ENCODE peak calls at places on chromosomes 12 and 14, in eight cellular contexts. U is lower lobe of right lung, V is pancreas, X is HepG2, P is adrenal gland, G is RWPE1, O is brain microvascular endothelial cell, E is colonic mucosa. F is an unnamed sample.
A peak's percentile ranks its signal among the peaks of the same experiment; 100 is the strongest.

GRCh38 chr12:55009171-55009570 is 10.6 kb upstream of the NEUROD4 start:
- DNase-seq in U (no peak), V (no peak), X (no peak), P (no peak), G (no peak), O (no peak), E (no peak), F (no peak)

GRCh38 chr12:104411826-104412626 is 44.7 kb upstream of the CHST11 start:
- DNase-seq in U (no peak), V (no peak), X (no peak), P (no peak), G (peak; percentile 17), O (peak; percentile 35), E (no peak), F (no peak)

GRCh38 chr12:102833687-102834435 is 83.2 kb downstream of the PAH start:
- DNase-seq in U (no peak), V (no peak), X (no peak), P (no peak), G (peak; percentile 8), O (peak; percentile 14), E (no peak), F (no peak)

GRCh38 chr12:71938728-71939385 is at the start of gene TPH2:
- DNase-seq in U (peak; percentile 56), V (peak; percentile 77), X (peak; percentile 59), P (peak; percentile 67), G (peak; percentile 37), O (peak; percentile 69), E (peak; percentile 18), F (peak; percentile 65)

GRCh38 chr14:19800282-19801117 is 3.1 kb upstream of the OR4N2 start:
- DNase-seq in U (no peak), V (peak; percentile 69), X (no peak), P (no peak), G (no peak), O (no peak), E (no peak), F (peak; percentile 64)

GRCh38 chr14:34749408-34749807 is 35.0 kb upstream of the CFL2 start:
- DNase-seq in U (no peak), V (no peak), X (no peak), P (no peak), G (no peak), O (no peak), E (no peak), F (no peak)

GRCh38 chr12:14776236-14776959 is 26.9 kb downstream of the WBP11 start:
- DNase-seq in U (no peak), V (no peak), X (no peak), P (no peak), G (no peak), O (no peak), E (no peak), F (no peak)

GRCh38 chr14:69299286-69300035 is 39.5 kb downstream of the GALNT16 start:
- DNase-seq in U (no peak), V (no peak), X (no peak), P (peak; percentile 17), G (no peak), O (no peak), E (no peak), F (peak; percentile 46)

GRCh38 chr12:109771746-109772621 is 58.4 kb downstream of the FAM222A start:
- DNase-seq in U (peak; percentile 24), V (no peak), X (no peak), P (peak; percentile 27), G (no peak), O (no peak), E (no peak), F (peak; percentile 53)

GRCh38 chr12:124916370-124917134 is 2.1 kb upstream of the UBC start:
- DNase-seq in U (no peak), V (no peak), X (peak; percentile 96), P (peak; percentile 84), G (no peak), O (peak; percentile 93), E (peak; percentile 86), F (no peak)

GRCh38 chr14:92441751-92442477 is 71.7 kb upstream of the RIN3 start:
- DNase-seq in U (no peak), V (no peak), X (no peak), P (no peak), G (no peak), O (no peak), E (no peak), F (no peak)

GRCh38 chr12:131117438-131118245 is 163.9 kb downstream of the ADGRD1 start:
- DNase-seq in U (no peak), V (no peak), X (no peak), P (no peak), G (no peak), O (no peak), E (no peak), F (peak; percentile 36)

GRCh38 chr14:72247896-72248295 is 315.7 kb downstream of the RGS6 start:
- DNase-seq in U (no peak), V (no peak), X (no peak), P (no peak), G (no peak), O (no peak), E (no peak), F (no peak)

GRCh38 chr14:73049428-73049827 is 8.9 kb upstream of the RBM25 start:
- DNase-seq in U (no peak), V (no peak), X (peak; percentile 52), P (no peak), G (no peak), O (no peak), E (no peak), F (no peak)

GRCh38 chr12:1579626-1580025 is 14.8 kb downstream of the FBXL14 start:
- DNase-seq in U (no peak), V (no peak), X (no peak), P (no peak), G (no peak), O (no peak), E (no peak), F (no peak)

GRCh38 chr12:126157575-126157966 is 1092.3 kb downstream of the AACS start:
- DNase-seq in U (no peak), V (no peak), X (no peak), P (no peak), G (no peak), O (no peak), E (no peak), F (no peak)

GRCh38 chr14:33949051-33950037 is 1.5 kb downstream of the EGLN3 start:
- DNase-seq in U (no peak), V (no peak), X (no peak), P (no peak), G (no peak), O (no peak), E (no peak), F (no peak)

GRCh38 chr12:124469193-124469888 is 98.1 kb downstream of the NCOR2 start:
- DNase-seq in U (no peak), V (peak; percentile 19), X (no peak), P (no peak), G (no peak), O (no peak), E (no peak), F (no peak)

GRCh38 chr12:55982319-55982936 is 8.6 kb downstream of the RAB5B start:
- DNase-seq in U (no peak), V (no peak), X (no peak), P (no peak), G (no peak), O (no peak), E (no peak), F (no peak)

GRCh38 chr14:99812096-99812750 is 19.0 kb downstream of the EML1 start:
- DNase-seq in U (no peak), V (no peak), X (no peak), P (no peak), G (no peak), O (no peak), E (no peak), F (no peak)

DNA sequence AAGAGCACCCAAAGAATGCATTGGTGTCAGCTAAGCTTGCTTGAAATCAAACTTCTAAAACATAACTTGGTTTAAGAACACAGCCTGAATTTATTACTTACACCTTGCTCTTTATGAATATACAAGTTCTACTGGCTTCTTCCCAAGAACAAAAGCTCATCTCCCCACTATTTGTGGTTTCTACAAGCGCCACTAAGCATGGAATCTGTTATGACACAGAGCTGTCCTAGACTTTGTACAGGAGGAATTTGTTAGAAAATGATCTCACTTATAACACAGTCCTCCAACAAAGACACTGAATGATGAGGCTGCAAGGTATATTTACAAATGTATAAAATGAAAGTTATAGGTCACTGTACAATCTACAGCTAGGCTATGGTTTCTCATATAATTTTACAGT is 452.1 kb downstream of the BCAT1 start:
- DNase-seq in U (no peak), V (no peak), X (no peak), P (no peak), G (no peak), O (peak; percentile 68), E (no peak), F (no peak)
- H3K27ac ChIP-seq in U (no peak overlapping the region), V (no peak overlapping the region), X (no peak overlapping the region), P (no peak overlapping the region), G (no peak overlapping the region), O (no peak overlapping the region), E (no peak overlapping the region), F (no peak overlapping the region)

DNA sequence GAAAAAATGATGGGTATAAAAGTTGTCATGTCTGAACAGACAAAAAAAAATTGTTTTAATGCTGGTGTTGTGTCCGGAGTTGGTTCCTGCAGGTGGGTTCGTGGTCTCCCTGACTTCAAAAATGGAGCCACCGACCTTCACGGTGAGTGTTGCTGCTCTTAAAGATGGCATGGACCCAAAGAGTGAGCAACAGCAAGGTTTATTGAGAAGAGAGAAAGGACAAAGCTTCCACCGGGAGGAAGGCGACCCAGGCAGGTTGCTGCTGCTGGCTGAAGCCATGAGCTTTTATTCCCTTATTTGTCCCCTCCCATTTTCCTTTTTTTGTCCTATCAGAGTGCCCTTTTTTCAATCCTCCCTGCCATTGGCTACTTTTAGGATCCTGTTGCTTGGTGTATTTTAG is at the start of gene TAS2R31:
- DNase-seq in U (no peak), V (no peak), X (no peak), P (no peak), G (no peak), O (no peak), E (no peak), F (no peak)
- TF ChIP-seq CTCF in U (no peak), V (no peak), X (no peak), P (no peak), G (no peak), O (no peak), E (no peak), F (no peak)

DNA sequence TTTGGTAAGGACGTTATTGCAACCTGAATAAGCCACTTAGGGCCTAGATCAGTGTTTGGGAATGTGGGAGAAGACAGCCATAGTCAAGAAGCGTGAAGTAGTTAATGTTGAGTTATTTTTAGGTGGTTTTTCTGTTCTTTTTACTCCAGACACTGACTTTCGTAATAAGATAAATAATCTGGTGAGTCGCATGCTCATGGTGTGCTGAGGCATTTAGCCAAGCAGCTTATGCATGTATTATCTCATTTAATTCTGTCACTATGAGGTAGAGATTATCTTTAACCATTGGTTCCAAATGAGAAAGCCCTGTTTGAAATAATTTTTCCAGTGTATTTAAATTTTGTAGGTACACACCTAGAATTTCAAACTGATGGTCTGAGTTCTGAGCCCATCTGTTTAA is 67.3 kb downstream of the RCOR1 start:
- DNase-seq in U (no peak), V (no peak), X (no peak), P (no peak), G (no peak), O (peak; percentile 19), E (no peak), F (no peak)
- H3K27ac ChIP-seq in U (no peak overlapping the region), V (no peak overlapping the region), X (no peak overlapping the region), P (no peak overlapping the region), G (no peak overlapping the region), O (no peak overlapping the region), E (no peak overlapping the region), F (no peak overlapping the region)

DNA sequence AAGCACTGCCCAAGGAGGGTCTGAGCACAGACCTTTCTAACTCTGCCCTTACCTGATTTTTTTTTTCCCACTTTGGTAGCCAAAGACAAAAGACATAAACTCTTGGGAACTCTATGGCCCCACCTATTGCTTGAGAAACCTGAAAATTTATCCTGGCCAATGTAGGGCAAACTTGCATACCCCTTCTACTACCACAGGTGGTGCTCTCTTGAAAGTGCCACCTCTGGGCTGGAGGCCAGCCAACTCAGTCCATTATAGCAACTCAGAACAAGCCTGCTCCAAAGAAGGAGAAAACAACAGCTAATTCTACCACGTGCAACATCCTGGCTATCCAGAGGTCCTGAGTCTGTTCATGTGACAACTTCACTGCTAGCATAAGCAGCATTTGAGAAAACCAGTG is 55.7 kb upstream of the ABCD2 start:
- DNase-seq in U (no peak), V (no peak), X (no peak), P (no peak), G (no peak), O (no peak), E (no peak), F (no peak)
- TF ChIP-seq CTCF in U (no peak), V (no peak), X (no peak), P (no peak), G (no peak), O (no peak), E (no peak), F (no peak)

F was measured in upper lobe of right lung.